ENCODE peak calls at places on chromosomes 2 and 18, in five cellular contexts. One of them, this sample, is unnamed. For H3K4me1, the result is how much of the 10 kb centered on the place peaks cover.

GRCh38 chr2:25252291-25253152 is 84.1 kb upstream of the POMC start:
- DNase-seq in H1: peak
- DNase-seq in neuronal stem cell: peak
- DNase-seq in H9: peak
- DNase-seq in mesenchymal stem cell: peak
- DNase-seq in this sample: peak

GRCh38 chr18:23958036-23958435 is 56.5 kb upstream of the TTC39C start:
- DNase-seq in H1: no peak
- DNase-seq in neuronal stem cell: no peak
- DNase-seq in H9: no peak
- DNase-seq in mesenchymal stem cell: no peak
- DNase-seq in this sample: no peak

GRCh38 chr2:119864318-119864717 is 104.6 kb downstream of the PTPN4 start:
- DNase-seq in H1: no peak
- DNase-seq in neuronal stem cell: no peak
- DNase-seq in H9: no peak
- DNase-seq in mesenchymal stem cell: no peak
- DNase-seq in this sample: peak

GRCh38 chr2:14524041-14524802 is 108.3 kb upstream of the LRATD1 start:
- DNase-seq in H1: no peak
- DNase-seq in neuronal stem cell: no peak
- DNase-seq in H9: no peak
- DNase-seq in mesenchymal stem cell: peak
- DNase-seq in this sample: peak

GRCh38 chr18:79785831-79786230 is 11.9 kb upstream of the KCNG2 start:
- DNase-seq in H1: no peak
- DNase-seq in neuronal stem cell: no peak
- DNase-seq in H9: no peak
- DNase-seq in mesenchymal stem cell: no peak
- DNase-seq in this sample: no peak

GRCh38 chr2:101396352-101396717 is 9.0 kb upstream of the CREG2 start:
- DNase-seq in H1: no peak
- DNase-seq in neuronal stem cell: no peak
- DNase-seq in H9: no peak
- DNase-seq in mesenchymal stem cell: peak
- DNase-seq in this sample: peak

GRCh38 chr18:27996792-27997191 is 180.1 kb downstream of the CDH2 start:
- DNase-seq in H1: no peak
- DNase-seq in neuronal stem cell: no peak
- DNase-seq in H9: no peak
- DNase-seq in mesenchymal stem cell: peak
- DNase-seq in this sample: no peak

GRCh38 chr2:144515694-144516416 is 4.1 kb downstream of the ZEB2 start:
- DNase-seq in H1: no peak
- DNase-seq in neuronal stem cell: no peak
- DNase-seq in H9: no peak
- DNase-seq in mesenchymal stem cell: peak
- DNase-seq in this sample: no peak

GRCh38 chr2:3180082-3180908 is 197.3 kb downstream of the EIPR1 start:
- DNase-seq in H1: no peak
- DNase-seq in neuronal stem cell: no peak
- DNase-seq in H9: no peak
- DNase-seq in mesenchymal stem cell: no peak
- DNase-seq in this sample: no peak

GRCh38 chr2:129877795-129878775 is 101.4 kb upstream of the RAB6C start:
- DNase-seq in H1: no peak
- DNase-seq in neuronal stem cell: peak
- DNase-seq in H9: peak
- DNase-seq in mesenchymal stem cell: peak
- DNase-seq in this sample: peak

GRCh38 chr2:1925928-1926327 is 181.6 kb upstream of the PXDN start:
- DNase-seq in H1: no peak
- DNase-seq in neuronal stem cell: no peak
- DNase-seq in H9: no peak
- DNase-seq in mesenchymal stem cell: no peak
- DNase-seq in this sample: no peak

GRCh38 chr2:73985318-73986084 is 791 bp downstream of the TET3 start:
- DNase-seq in H1: no peak
- DNase-seq in neuronal stem cell: no peak
- DNase-seq in H9: no peak
- DNase-seq in mesenchymal stem cell: no peak
- DNase-seq in this sample: no peak

GRCh38 chr18:10029711-10030110 is 115.9 kb downstream of the VAPA start:
- DNase-seq in H1: no peak
- DNase-seq in neuronal stem cell: no peak
- DNase-seq in H9: no peak
- DNase-seq in mesenchymal stem cell: no peak
- DNase-seq in this sample: no peak

GRCh38 chr2:156319811-156320490 is 12.6 kb downstream of the NR4A2 start:
- DNase-seq in H1: no peak
- DNase-seq in neuronal stem cell: peak
- DNase-seq in H9: peak
- DNase-seq in mesenchymal stem cell: peak
- DNase-seq in this sample: peak

GRCh38 chr2:227862227-227862740 is 9.1 kb upstream of the DAW1 start:
- DNase-seq in H1: no peak
- DNase-seq in neuronal stem cell: no peak
- DNase-seq in H9: no peak
- DNase-seq in mesenchymal stem cell: peak
- DNase-seq in this sample: peak

GRCh38 chr18:30072609-30073385 is 969.7 kb downstream of the DSC3 start:
- DNase-seq in H1: no peak
- DNase-seq in neuronal stem cell: no peak
- DNase-seq in H9: no peak
- DNase-seq in mesenchymal stem cell: no peak
- DNase-seq in this sample: no peak

GRCh38 chr2:86446060-86446459 is 4.9 kb downstream of the KDM3A start:
- DNase-seq in H1: no peak
- DNase-seq in neuronal stem cell: no peak
- DNase-seq in H9: no peak
- DNase-seq in mesenchymal stem cell: no peak
- DNase-seq in this sample: peak

GRCh38 chr2:20561703-20562454 is 89.0 kb downstream of the HS1BP3 start:
- DNase-seq in H1: no peak
- DNase-seq in neuronal stem cell: no peak
- DNase-seq in H9: no peak
- DNase-seq in mesenchymal stem cell: peak
- DNase-seq in this sample: no peak

GRCh38 chr2:11939523-11939922 is 193.1 kb downstream of the LPIN1 start:
- DNase-seq in H1: no peak
- DNase-seq in neuronal stem cell: no peak
- DNase-seq in H9: no peak
- DNase-seq in mesenchymal stem cell: no peak
- DNase-seq in this sample: no peak

GRCh38 chr2:166831930-166832329 is 56.4 kb upstream of the XIRP2 start:
- DNase-seq in H1: no peak
- DNase-seq in neuronal stem cell: no peak
- DNase-seq in H9: no peak
- DNase-seq in mesenchymal stem cell: peak
- DNase-seq in this sample: peak

GRCh38 chr18:43265465-43265864 is 11.8 kb downstream of the SYT4 start:
- DNase-seq in H1: no peak
- DNase-seq in neuronal stem cell: no peak
- DNase-seq in H9: no peak
- DNase-seq in mesenchymal stem cell: no peak
- DNase-seq in this sample: no peak

GRCh38 chr2:113720167-113720566 is 36.3 kb downstream of the SLC35F5 start:
- DNase-seq in H1: no peak
- DNase-seq in neuronal stem cell: no peak
- DNase-seq in H9: no peak
- DNase-seq in mesenchymal stem cell: peak
- DNase-seq in this sample: no peak

GRCh38 chr18:45782662-45783061 is 42.8 kb upstream of the SIGLEC15 start:
- DNase-seq in H1: no peak
- DNase-seq in neuronal stem cell: no peak
- DNase-seq in H9: no peak
- DNase-seq in mesenchymal stem cell: no peak
- DNase-seq in this sample: no peak

GRCh38 chr2:105771841-105772240 is 27.1 kb downstream of the NCK2 start:
- DNase-seq in H1: no peak
- DNase-seq in neuronal stem cell: no peak
- DNase-seq in H9: no peak
- DNase-seq in mesenchymal stem cell: peak
- DNase-seq in this sample: no peak

GRCh38 chr18:2856499-2856898 is 9.7 kb downstream of the EMILIN2 start:
- DNase-seq in H1: no peak
- DNase-seq in neuronal stem cell: no peak
- DNase-seq in H9: no peak
- DNase-seq in mesenchymal stem cell: no peak
- DNase-seq in this sample: no peak

GRCh38 chr2:119196301-119197124 is 27.1 kb upstream of the STEAP3 start:
- DNase-seq in H1: no peak
- DNase-seq in neuronal stem cell: no peak
- DNase-seq in H9: peak
- DNase-seq in mesenchymal stem cell: no peak
- DNase-seq in this sample: no peak

GRCh38 chr2:63124850-63125249 is 74.2 kb downstream of the OTX1 start:
- DNase-seq in H1: no peak
- DNase-seq in neuronal stem cell: no peak
- DNase-seq in H9: no peak
- DNase-seq in mesenchymal stem cell: no peak
- DNase-seq in this sample: no peak

GRCh38 chr2:127535422-127535901 is at the start of gene MYO7B:
- DNase-seq in H1: no peak
- DNase-seq in neuronal stem cell: no peak
- DNase-seq in H9: no peak
- DNase-seq in mesenchymal stem cell: no peak
- DNase-seq in this sample: no peak

GRCh38 chr18:49026501-49027378 is 76.0 kb upstream of the SMAD7 start:
- DNase-seq in H1: no peak
- DNase-seq in neuronal stem cell: no peak
- DNase-seq in H9: no peak
- DNase-seq in mesenchymal stem cell: no peak
- DNase-seq in this sample: no peak

GRCh38 chr2:46077522-46078062 is 219.6 kb upstream of the EPAS1 start:
- DNase-seq in H1: no peak
- DNase-seq in neuronal stem cell: no peak
- DNase-seq in H9: no peak
- DNase-seq in mesenchymal stem cell: peak
- DNase-seq in this sample: no peak
- H3K4me1 ChIP-seq in H1: under half
- H3K4me1 ChIP-seq in neuronal stem cell: under half
- H3K4me1 ChIP-seq in H9: under half
- H3K4me1 ChIP-seq in mesenchymal stem cell: under half
- H3K4me1 ChIP-seq in this sample: under half

GRCh38 chr2:218643751-218644310 is 15.6 kb downstream of the ZNF142 start:
- DNase-seq in H1: no peak
- DNase-seq in neuronal stem cell: no peak
- DNase-seq in H9: no peak
- DNase-seq in mesenchymal stem cell: no peak
- DNase-seq in this sample: peak

GRCh38 chr2:218642121-218642656 is 17.2 kb downstream of the ZNF142 start:
- DNase-seq in H1: no peak
- DNase-seq in neuronal stem cell: no peak
- DNase-seq in H9: no peak
- DNase-seq in mesenchymal stem cell: no peak
- DNase-seq in this sample: no peak

GRCh38 chr2:218642786-218643185 is 16.6 kb downstream of the ZNF142 start:
- DNase-seq in H1: no peak
- DNase-seq in neuronal stem cell: no peak
- DNase-seq in H9: no peak
- DNase-seq in mesenchymal stem cell: no peak
- DNase-seq in this sample: no peak

GRCh38 chr2:218645126-218645525 is 14.3 kb downstream of the ZNF142 start:
- DNase-seq in H1: no peak
- DNase-seq in neuronal stem cell: no peak
- DNase-seq in H9: no peak
- DNase-seq in mesenchymal stem cell: no peak
- DNase-seq in this sample: no peak

GRCh38 chr2:218644721-218645120 is 14.7 kb downstream of the ZNF142 start:
- DNase-seq in H1: no peak
- DNase-seq in neuronal stem cell: no peak
- DNase-seq in H9: no peak
- DNase-seq in mesenchymal stem cell: no peak
- DNase-seq in this sample: no peak
- H2BK12ac ChIP-seq in H1: no peak
- H2BK12ac ChIP-seq in neuronal stem cell: no peak
- H2BK12ac ChIP-seq in H9: no peak
- H2BK12ac ChIP-seq in mesenchymal stem cell: no peak
- H2BK12ac ChIP-seq in this sample: no peak

GRCh38 chr2:68467077-68467960 is at the start of the genes APLF and FBXO48:
- DNase-seq in H1: peak
- DNase-seq in neuronal stem cell: peak
- DNase-seq in H9: peak
- DNase-seq in mesenchymal stem cell: peak
- DNase-seq in this sample: peak
- H3K23ac ChIP-seq in H1: no peak
- H3K23ac ChIP-seq in neuronal stem cell: peak
- H3K23ac ChIP-seq in H9: no peak
- H3K23ac ChIP-seq in mesenchymal stem cell: no peak
- H3K23ac ChIP-seq in this sample: no peak

GRCh38 chr18:47901624-47902362 is 28.7 kb downstream of the SMAD2 start:
- DNase-seq in H1: no peak
- DNase-seq in neuronal stem cell: no peak
- DNase-seq in H9: no peak
- DNase-seq in mesenchymal stem cell: no peak
- DNase-seq in this sample: peak
- H3K4me1 ChIP-seq in H1: under half
- H3K4me1 ChIP-seq in neuronal stem cell: under half
- H3K4me1 ChIP-seq in H9: under half
- H3K4me1 ChIP-seq in mesenchymal stem cell: under half
- H3K4me1 ChIP-seq in this sample: under half

GRCh38 chr2:99275882-99276281 is 20.4 kb upstream of the LYG2 start:
- DNase-seq in H1: no peak
- DNase-seq in neuronal stem cell: no peak
- DNase-seq in H9: no peak
- DNase-seq in mesenchymal stem cell: no peak
- DNase-seq in this sample: no peak
- H2BK12ac ChIP-seq in H1: no peak
- H2BK12ac ChIP-seq in neuronal stem cell: no peak
- H2BK12ac ChIP-seq in H9: no peak
- H2BK12ac ChIP-seq in mesenchymal stem cell: no peak
- H2BK12ac ChIP-seq in this sample: no peak

DNA sequence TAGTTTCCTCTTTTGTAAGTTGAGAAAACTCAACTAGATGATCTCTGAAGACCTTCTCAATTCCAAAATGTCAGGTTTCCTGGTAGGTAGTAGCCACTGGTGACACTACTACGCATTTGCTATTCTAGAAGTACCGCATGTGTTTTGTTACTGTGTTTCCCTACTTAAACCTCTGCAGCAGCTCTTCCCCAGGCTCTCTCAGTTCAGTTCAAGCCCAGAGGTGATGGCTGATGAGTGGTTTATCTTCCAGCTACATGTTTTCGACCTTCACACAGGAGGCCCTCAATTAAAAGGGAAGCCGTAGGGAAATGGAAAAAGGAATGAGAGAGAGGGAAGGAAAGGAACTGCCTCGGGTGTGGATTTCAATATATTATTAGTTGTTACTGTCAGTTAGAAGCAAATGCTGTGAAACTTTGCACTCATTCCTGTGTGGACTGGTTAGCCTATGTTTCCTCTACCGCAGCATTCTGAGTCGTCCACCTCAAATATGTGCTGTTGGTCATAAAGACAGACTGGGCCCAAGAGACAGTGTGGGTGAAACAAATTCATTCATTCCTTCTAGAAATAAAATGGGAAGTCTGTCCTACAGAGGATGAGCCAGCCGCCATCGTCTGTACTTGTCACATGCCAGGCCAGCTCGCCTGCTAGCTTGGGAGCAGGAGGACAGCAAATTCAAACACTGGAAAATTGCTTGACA is 455.2 kb upstream of the RAB12 start:
- DNase-seq in H1: no peak
- DNase-seq in neuronal stem cell: no peak
- DNase-seq in H9: no peak
- DNase-seq in mesenchymal stem cell: peak
- DNase-seq in this sample: no peak
- H3K23ac ChIP-seq in H1: no peak
- H3K23ac ChIP-seq in neuronal stem cell: no peak
- H3K23ac ChIP-seq in H9: no peak
- H3K23ac ChIP-seq in mesenchymal stem cell: no peak
- H3K23ac ChIP-seq in this sample: no peak

This sample was measured in trophoblast cell.